ENCODE peak calls at places on chromosomes 11 and 22, in seven cellular contexts. R is CD8-positive, alpha-beta memory T cell; D is WERI-Rb-1; L is PC-9; O is thoracic aorta; U is gastrocnemius medialis; H is psoas muscle. Z is an unnamed sample. For H3K27me3 and H3K36me3, the result is how much of the 10 kb centered on the place peaks cover.

GRCh38 chr11:62573006-62573591 is 592 bp downstream of the EEF1G start:
- DNase-seq in R (no peak), D (no peak), L (peak), O (no peak), U (no peak), H (no peak), Z (no peak)

GRCh38 chr11:3840289-3840869 is 380 bp downstream of the RHOG start:
- DNase-seq in R (peak), D (no peak), L (no peak), O (peak), U (no peak), H (no peak), Z (no peak)

GRCh38 chr11:134043821-134044420 is 25.0 kb upstream of the JAM3 start:
- DNase-seq in R (no peak), D (no peak), L (no peak), O (no peak), U (no peak), H (no peak), Z (peak)

GRCh38 chr11:58957922-58958321 is 18.6 kb downstream of the GLYATL1 start:
- DNase-seq in R (no peak), D (no peak), L (no peak), O (no peak), U (no peak), H (no peak), Z (no peak)

GRCh38 chr11:80816454-80816847 is 1375.6 kb upstream of the TENM4 start:
- DNase-seq in R (no peak), D (no peak), L (no peak), O (no peak), U (no peak), H (no peak), Z (no peak)

GRCh38 chr11:4576880-4577279 is 4.7 kb upstream of the OR52I2 start:
- DNase-seq in R (no peak), D (no peak), L (no peak), O (no peak), U (no peak), H (no peak), Z (no peak)

GRCh38 chr11:35781342-35782171 is 119.0 kb downstream of the TRIM44 start:
- DNase-seq in R (no peak), D (no peak), L (no peak), O (no peak), U (no peak), H (no peak), Z (no peak)

GRCh38 chr22:48268293-48268692 is 1505.8 kb downstream of the TBC1D22A start:
- DNase-seq in R (no peak), D (no peak), L (no peak), O (no peak), U (no peak), H (no peak), Z (no peak)

GRCh38 chr11:67160045-67160444 is 41.0 kb downstream of the KDM2A start:
- DNase-seq in R (no peak), D (peak), L (no peak), O (no peak), U (no peak), H (no peak), Z (no peak)

GRCh38 chr11:17602105-17603001 is 55.3 kb downstream of the OTOG start:
- DNase-seq in R (no peak), D (no peak), L (no peak), O (no peak), U (no peak), H (no peak), Z (no peak)

GRCh38 chr22:44063462-44064371 is 39.6 kb downstream of the PARVB start:
- DNase-seq in R (no peak), D (no peak), L (no peak), O (no peak), U (peak), H (peak), Z (no peak)

GRCh38 chr11:111967651-111968050 is 30.5 kb downstream of the DIXDC1 start:
- DNase-seq in R (no peak), D (no peak), L (no peak), O (no peak), U (no peak), H (no peak), Z (no peak)

GRCh38 chr11:130023204-130023603 is 20.6 kb upstream of the PRDM10 start:
- DNase-seq in R (no peak), D (no peak), L (peak), O (no peak), U (no peak), H (no peak), Z (no peak)

GRCh38 chr11:12052676-12053605 is 44.5 kb upstream of the DKK3 start:
- DNase-seq in R (no peak), D (peak), L (no peak), O (no peak), U (peak), H (no peak), Z (peak)

GRCh38 chr11:129787518-129787917 is 28.1 kb upstream of the TMEM45B start:
- DNase-seq in R (no peak), D (no peak), L (no peak), O (no peak), U (no peak), H (no peak), Z (no peak)

DNA sequence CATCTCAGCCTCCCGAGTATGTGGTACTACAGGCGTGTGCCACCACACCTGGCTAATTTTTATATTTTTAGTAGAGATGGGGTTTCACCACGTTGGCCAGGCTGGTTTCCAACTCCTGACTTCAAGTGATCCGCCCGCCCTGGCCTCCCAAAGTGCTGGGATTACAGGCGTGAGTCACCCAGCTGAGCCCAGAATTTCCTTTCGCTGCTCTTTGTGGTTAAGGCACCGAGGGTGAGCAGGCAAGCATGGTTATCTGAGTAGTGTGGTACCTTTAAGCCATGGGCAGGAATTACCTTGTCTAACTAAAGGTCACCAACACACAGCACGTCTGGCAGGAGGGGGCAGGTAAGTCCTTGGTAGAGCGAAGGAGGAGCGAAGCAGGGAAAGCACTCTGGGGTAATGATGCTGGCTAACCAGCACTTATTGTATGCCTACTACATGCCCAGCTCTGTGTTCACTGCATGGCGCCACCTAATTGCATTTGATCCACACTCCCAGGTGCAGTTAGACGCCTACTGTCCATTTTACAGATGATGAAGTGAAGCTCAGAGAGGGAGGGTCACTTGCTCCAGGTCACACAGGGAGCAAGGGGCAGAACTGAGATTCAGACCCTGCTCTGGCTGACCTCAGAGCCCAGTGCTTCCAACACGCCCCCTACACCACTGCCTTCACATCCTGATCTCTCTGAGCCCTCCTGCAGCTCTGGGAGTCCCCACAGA is 45.7 kb downstream of the TRIOBP start:
- DNase-seq in R (no peak), D (no peak), L (peak), O (no peak), U (peak), H (peak), Z (no peak)
- H3K27ac ChIP-seq in R (no peak), D (no peak), L (peak), O (no peak), U (peak), H (no peak), Z (no peak)

GRCh38 chr11:64430570-64430969 is 71.6 kb downstream of the RPS6KA4 start:
- DNase-seq in R (no peak), D (no peak), L (no peak), O (no peak), U (no peak), H (no peak), Z (no peak)
- H3K27me3 ChIP-seq in R (under half), D (under half), L (under half), O (under half), U (under half), H (under half), Z (under half)

GRCh38 chr11:71474141-71474770 is 21.3 kb downstream of the NADSYN1 start:
- DNase-seq in R (no peak), D (no peak), L (no peak), O (no peak), U (no peak), H (no peak), Z (no peak)
- H3K36me3 ChIP-seq in R (under half), D (under half), L (under half), O (half or more), U (under half), H (half or more), Z (half or more)

GRCh38 chr11:119416606-119417580 is 6.1 kb downstream of the THY1 start:
- DNase-seq in R (no peak), D (no peak), L (no peak), O (no peak), U (no peak), H (no peak), Z (no peak)
- H3K27ac ChIP-seq in R (no peak), D (no peak), L (no peak), O (peak), U (no peak), H (no peak), Z (peak)

GRCh38 chr11:43574949-43575915 is 105.3 kb upstream of the HSD17B12 start:
- DNase-seq in R (no peak), D (peak), L (no peak), O (no peak), U (no peak), H (no peak), Z (no peak)
- H3K27me3 ChIP-seq in R (under half), D (half or more), L (half or more), O (under half), U (half or more), H (under half), Z (under half)

GRCh38 chr22:21856868-21857267 is 10.6 kb downstream of the MAPK1 start:
- DNase-seq in R (no peak), D (no peak), L (no peak), O (no peak), U (no peak), H (no peak), Z (no peak)
- H3K36me3 ChIP-seq in R (under half), D (under half), L (under half), O (under half), U (under half), H (under half), Z (under half)

DNA sequence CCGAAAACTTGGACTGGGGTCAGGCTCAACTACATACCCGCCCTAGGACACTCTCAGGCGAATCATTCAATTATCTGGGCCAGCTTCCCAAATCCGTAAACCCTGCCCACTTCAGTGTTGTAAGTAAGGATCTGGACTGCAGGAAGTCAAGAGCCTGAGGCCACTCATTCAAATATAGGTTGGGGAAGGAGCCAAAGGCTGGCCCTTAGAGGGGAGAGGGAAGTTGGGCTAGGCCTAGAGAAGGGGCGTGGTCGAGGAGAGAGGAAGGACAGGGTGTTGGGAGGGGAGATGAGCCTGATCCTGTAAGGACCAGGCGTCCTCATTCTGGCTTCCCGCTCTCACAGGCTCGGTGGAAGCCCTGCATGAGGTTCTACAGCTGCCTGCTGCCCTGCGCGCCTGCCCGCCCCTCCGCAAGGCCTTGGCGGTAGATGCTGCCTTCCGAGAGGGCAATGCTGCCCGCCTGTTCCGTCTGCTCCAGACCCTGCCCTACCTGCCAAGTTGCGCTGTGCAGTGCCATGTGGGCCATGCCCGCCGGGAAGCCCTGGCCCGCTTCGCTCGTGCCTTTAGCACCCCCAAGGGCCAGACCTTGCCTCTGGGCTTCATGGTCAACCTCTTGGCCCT is 3.0 kb downstream of the SAC3D1 start:
- DNase-seq in R (no peak), D (no peak), L (no peak), O (no peak), U (peak), H (peak), Z (no peak)
- H3K27ac ChIP-seq in R (no peak), D (no peak), L (no peak), O (no peak), U (no peak), H (no peak), Z (no peak)

DNA sequence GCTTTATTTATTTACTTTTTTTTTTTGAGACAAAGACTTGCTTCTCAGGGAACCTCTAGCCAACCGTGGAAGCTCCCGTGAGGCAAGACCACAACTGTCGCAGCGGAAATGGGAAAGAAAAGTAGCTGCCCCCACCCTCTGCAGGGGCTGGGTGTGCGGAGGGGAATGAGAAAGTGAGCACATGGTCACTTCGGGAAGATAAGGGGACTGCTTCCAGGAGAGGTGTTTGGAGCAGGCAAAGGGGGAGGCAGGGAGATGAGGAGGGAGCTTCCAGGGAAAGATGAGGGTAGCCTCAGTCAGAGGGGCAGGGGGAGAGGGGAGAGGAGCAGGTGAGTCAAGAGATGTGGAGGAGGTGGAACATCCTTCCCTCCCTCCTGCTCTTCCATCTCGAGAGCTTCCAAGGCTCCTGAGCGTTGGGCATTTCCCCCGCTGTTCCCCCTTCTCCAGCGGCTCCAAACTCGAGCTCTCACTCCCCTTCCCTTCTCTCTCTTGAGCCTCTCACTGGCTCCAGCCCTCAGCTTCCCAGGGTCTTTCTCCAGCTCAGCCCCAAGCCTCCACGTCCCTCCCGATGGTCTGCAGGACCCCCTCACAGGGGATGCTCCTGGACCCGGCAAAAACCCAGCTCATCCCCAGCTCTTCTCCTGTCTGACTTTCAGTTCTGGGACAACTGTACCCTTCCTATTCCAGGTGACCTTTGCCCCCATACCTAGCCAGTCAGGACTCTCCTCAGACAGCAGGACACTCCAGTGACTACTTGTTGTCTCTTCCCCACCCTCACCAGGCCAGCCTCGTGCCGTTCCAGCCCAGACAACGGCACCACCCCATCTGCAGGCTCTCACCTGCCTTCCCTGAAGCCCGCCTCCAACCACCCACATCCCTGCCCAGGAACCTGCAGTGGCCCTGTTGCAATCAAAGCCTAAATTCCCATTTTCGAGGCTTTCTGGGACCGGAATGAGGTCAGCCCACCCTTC is 4.0 kb downstream of the IL2RB start:
- DNase-seq in R (no peak), D (no peak), L (no peak), O (no peak), U (no peak), H (no peak), Z (no peak)
- H3K27me3 ChIP-seq in R (under half), D (under half), L (under half), O (under half), U (under half), H (under half), Z (under half)